ENCODE peak calls at places on chromosomes 5 and 9, in eight cellular contexts. H is Karpas-422, G is GM23248, V is OCI-LY7, A is hepatocyte, B is HCT116, D is MM.1S, P is GM23338. C is an unnamed sample. For H3K9me2, the result is how much of the 10 kb centered on the place peaks cover.

GRCh38 chr9:79800578-79800977 is 228.8 kb downstream of the TLE4 start:
- DNase-seq in H (no peak), G (peak), V (no peak), A (no peak), B (no peak), D (no peak), P (no peak), C (no peak)

GRCh38 chr5:431711-432050 is 11.3 kb upstream of the EXOC3 start:
- DNase-seq in H (no peak), G (no peak), V (no peak), A (no peak), B (no peak), D (no peak), P (no peak), C (no peak)

GRCh38 chr9:88418715-88419540 is 30.7 kb downstream of the SPIN1 start:
- DNase-seq in H (no peak), G (peak), V (no peak), A (peak), B (no peak), D (no peak), P (no peak), C (no peak)

GRCh38 chr9:91162784-91163440 is 198.8 kb downstream of the AUH start:
- DNase-seq in H (no peak), G (no peak), V (peak), A (peak), B (no peak), D (peak), P (no peak), C (no peak)

GRCh38 chr5:28766565-28767158 is 1728.3 kb upstream of the CDH9 start:
- DNase-seq in H (peak), G (peak), V (peak), A (peak), B (peak), D (peak), P (peak), C (peak)

GRCh38 chr9:134174073-134174449 is 9.7 kb upstream of the RNU6ATAC start:
- DNase-seq in H (peak), G (no peak), V (peak), A (no peak), B (no peak), D (no peak), P (no peak), C (no peak)

GRCh38 chr9:129558551-129559505 is 62.1 kb downstream of the C9orf50 start:
- DNase-seq in H (no peak), G (no peak), V (no peak), A (peak), B (no peak), D (no peak), P (peak), C (peak)

GRCh38 chr5:5421149-5421960 is 1.1 kb upstream of the ICE1 start:
- DNase-seq in H (peak), G (peak), V (peak), A (peak), B (no peak), D (peak), P (peak), C (no peak)

GRCh38 chr5:57718155-57718554 is 235.5 kb upstream of the ACTBL2 start:
- DNase-seq in H (no peak), G (peak), V (no peak), A (no peak), B (no peak), D (no peak), P (no peak), C (no peak)

GRCh38 chr5:74212336-74212735 is 428.2 kb downstream of the ENC1 start:
- DNase-seq in H (peak), G (peak), V (peak), A (no peak), B (peak), D (peak), P (peak), C (no peak)

GRCh38 chr5:78492650-78493049 is 132.2 kb downstream of the SCAMP1 start:
- DNase-seq in H (no peak), G (no peak), V (no peak), A (no peak), B (no peak), D (no peak), P (no peak), C (no peak)

GRCh38 chr5:76472338-76473336 is 69.6 kb downstream of the IQGAP2 start:
- DNase-seq in H (no peak), G (no peak), V (no peak), A (no peak), B (no peak), D (no peak), P (no peak), C (no peak)

GRCh38 chr9:91243029-91243428 is 118.7 kb downstream of the AUH start:
- DNase-seq in H (no peak), G (no peak), V (no peak), A (no peak), B (no peak), D (no peak), P (peak), C (no peak)

GRCh38 chr9:96169488-96169887 is 132.5 kb downstream of the HSD17B3 start:
- DNase-seq in H (no peak), G (peak), V (no peak), A (peak), B (no peak), D (no peak), P (peak), C (peak)

GRCh38 chr9:95336281-95336680 is 18.8 kb upstream of the FANCC start:
- DNase-seq in H (peak), G (peak), V (peak), A (peak), B (no peak), D (no peak), P (peak), C (peak)

GRCh38 chr5:53126514-53126913 is 17.0 kb upstream of the MOCS2 start:
- DNase-seq in H (no peak), G (peak), V (no peak), A (no peak), B (no peak), D (no peak), P (no peak), C (no peak)

GRCh38 chr9:69324549-69325401 is at the start of gene ENTREP1:
- DNase-seq in H (no peak), G (peak), V (no peak), A (peak), B (peak), D (peak), P (peak), C (peak)

GRCh38 chr5:149320791-149321330 is 24.4 kb upstream of the GRPEL2 start:
- DNase-seq in H (no peak), G (peak), V (no peak), A (peak), B (peak), D (no peak), P (peak), C (peak)

GRCh38 chr5:178349147-178349527 is 116.5 kb upstream of the PHYKPL start:
- DNase-seq in H (no peak), G (no peak), V (no peak), A (no peak), B (no peak), D (no peak), P (no peak), C (peak)

GRCh38 chr5:169181785-169182184 is 119.2 kb downstream of the SLIT3 start:
- DNase-seq in H (no peak), G (peak), V (no peak), A (no peak), B (no peak), D (no peak), P (no peak), C (no peak)
- H3K9me2 ChIP-seq in H (under half), G (under half), V (under half), A (under half), B (under half), D (under half), P (under half), C (under half)

GRCh38 chr5:173515526-173515925 is 100.9 kb downstream of the BOD1 start:
- DNase-seq in H (no peak), G (peak), V (no peak), A (peak), B (no peak), D (no peak), P (no peak), C (no peak)

GRCh38 chr5:173514666-173515065 is 101.8 kb downstream of the BOD1 start:
- DNase-seq in H (no peak), G (peak), V (no peak), A (no peak), B (no peak), D (no peak), P (no peak), C (no peak)

GRCh38 chr5:173517648-173518047 is 98.8 kb downstream of the BOD1 start:
- DNase-seq in H (no peak), G (no peak), V (no peak), A (no peak), B (no peak), D (no peak), P (peak), C (no peak)

GRCh38 chr5:173512637-173513435 is 103.6 kb downstream of the BOD1 start:
- DNase-seq in H (no peak), G (no peak), V (no peak), A (no peak), B (no peak), D (no peak), P (no peak), C (no peak)

DNA sequence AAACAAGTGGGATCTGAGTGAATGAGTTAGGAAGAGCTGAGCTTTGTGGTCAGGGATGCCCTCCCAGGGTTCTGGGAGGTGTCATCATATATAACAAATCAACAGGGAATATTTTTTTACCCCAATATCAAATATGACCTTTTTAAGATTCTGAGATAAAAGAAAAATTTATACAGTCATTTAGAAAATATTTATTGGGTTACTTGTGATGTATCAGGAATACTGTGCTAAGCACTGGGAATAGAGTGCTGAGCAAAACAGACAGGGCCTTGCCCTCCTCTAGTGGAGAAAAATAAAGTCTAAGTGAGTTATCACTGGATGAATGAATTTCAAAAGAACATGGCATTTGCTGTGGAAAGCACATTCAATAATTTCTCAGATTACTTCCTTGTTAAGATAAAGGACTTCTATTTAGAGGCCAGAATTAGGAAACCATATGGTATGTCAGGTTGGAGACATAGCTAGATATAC is 102.9 kb downstream of the BOD1 start:
- DNase-seq in H (no peak), G (peak), V (no peak), A (no peak), B (no peak), D (no peak), P (no peak), C (no peak)
- H3K9me2 ChIP-seq in H (under half), G (under half), V (under half), A (under half), B (under half), D (under half), P (under half), C (under half)

DNA sequence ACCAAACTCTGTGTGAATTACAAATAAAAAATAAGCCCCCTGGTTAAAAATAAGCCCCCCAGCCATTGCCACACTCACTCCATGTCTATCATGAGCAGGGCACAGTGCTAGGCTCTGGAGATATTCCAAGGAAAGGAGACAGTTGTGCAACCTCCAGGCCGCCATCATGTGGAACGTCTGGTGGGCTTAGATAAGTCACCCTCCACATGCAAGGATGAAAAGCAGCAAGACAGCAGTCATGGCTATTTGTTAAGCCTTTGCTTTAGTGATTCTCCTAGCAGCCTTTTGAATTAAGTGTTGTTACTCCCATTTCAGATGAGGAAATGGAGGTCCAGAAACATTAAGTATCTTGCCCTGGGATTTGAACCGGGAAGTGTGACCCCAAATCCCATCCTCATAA is 94.8 kb downstream of the DCP2 start:
- DNase-seq in H (no peak), G (no peak), V (no peak), A (no peak), B (no peak), D (no peak), P (no peak), C (no peak)
- H3K9me2 ChIP-seq in H (under half), G (under half), V (under half), A (under half), B (under half), D (under half), P (under half), C (under half)

GRCh38 chr5:54366707-54367106 is 56.3 kb upstream of the ARL15 start:
- DNase-seq in H (no peak), G (no peak), V (no peak), A (no peak), B (no peak), D (no peak), P (no peak), C (no peak)
- H3K9me2 ChIP-seq in H (under half), G (under half), V (under half), A (under half), B (under half), D (under half), P (under half), C (under half)